ENCODE peak calls at places on chromosomes 13 and 19, in four cellular contexts. M, T, L and D are unnamed samples.

GRCh38 chr13:76792680-76793334 is 93.4 kb downstream of the KCTD12 start:
- DNase-seq in T (no peak), L (no peak), M (no peak), D (no peak)

GRCh38 chr13:109744512-109745051 is 41.8 kb downstream of the IRS2 start:
- DNase-seq in M (peak; percentile 23), T (no peak), L (no peak), D (no peak)

GRCh38 chr19:7861619-7862412 is 12.4 kb downstream of the PRR36 start:
- DNase-seq in T (no peak), M (no peak), L (no peak), D (no peak)

GRCh38 chr13:97125810-97126738 is 96.1 kb upstream of the MBNL2 start:
- DNase-seq in T (no peak), L (no peak), M (no peak), D (no peak)

GRCh38 chr13:102948006-102948405 is 102.2 kb downstream of the ERCC5 start:
- DNase-seq in M (no peak), T (no peak), L (no peak), D (no peak)

GRCh38 chr13:75357576-75358295 is 124.2 kb downstream of the TBC1D4 start:
- DNase-seq in L (peak; percentile 17), M (no peak), T (peak; percentile 69), D (no peak)

GRCh38 chr19:39997595-39998216 is 846 bp downstream of the ZNF546 start:
- DNase-seq in M (no peak), L (no peak), T (peak; percentile 12), D (no peak)

GRCh38 chr13:33110713-33111413 is 94.6 kb downstream of the KL start:
- DNase-seq in T (no peak), M (no peak), L (no peak), D (no peak)

GRCh38 chr19:35736913-35737886 is 5.1 kb downstream of the IGFLR1 start:
- DNase-seq in M (no peak), L (no peak), T (no peak), D (no peak)

GRCh38 chr19:30069535-30070197 is 127.6 kb downstream of the URI1 start:
- DNase-seq in M (peak; percentile 3), T (no peak), L (no peak), D (no peak)

GRCh38 chr13:98180092-98180491 is 3.0 kb upstream of the RNF113B start:
- DNase-seq in L (no peak), M (no peak), T (no peak), D (no peak)

GRCh38 chr13:44759723-44760360 is 183.7 kb upstream of the TSC22D1 start:
- DNase-seq in L (no peak), M (no peak), T (peak; percentile 21), D (no peak)

GRCh38 chr19:19485161-19485997 is 30.0 kb downstream of the TSSK6 start:
- DNase-seq in T (no peak), M (no peak), L (no peak), D (no peak)

GRCh38 chr19:17721821-17722220 is 2.5 kb downstream of the MAP1S start:
- DNase-seq in M (no peak), T (no peak), L (no peak), D (no peak)

GRCh38 chr19:35327642-35328041 is 1.3 kb upstream of the CD22 start:
- DNase-seq in M (no peak), L (no peak), T (peak; percentile 31), D (no peak)

GRCh38 chr19:3366761-3367571 is 583 bp downstream of the NFIC start:
- DNase-seq in M (peak; percentile 54), T (no peak), L (no peak), D (no peak)

GRCh38 chr19:36008336-36008978 is at the start of gene SYNE4:
- DNase-seq in T (peak; percentile 77), M (peak; percentile 76), L (no peak), D (no peak)

GRCh38 chr19:1269478-1270167 is 491 bp downstream of the CIRBP start:
- DNase-seq in T (peak; percentile 66), L (no peak), M (peak; percentile 89), D (no peak)

GRCh38 chr19:46303702-46304397 is 7.0 kb downstream of the HIF3A start:
- DNase-seq in L (peak; percentile 94), T (no peak), M (peak; percentile 95), D (no peak)

GRCh38 chr13:35472308-35473008 is 4.0 kb downstream of the MAB21L1 start:
- DNase-seq in T (no peak), L (no peak), M (no peak), D (no peak)

GRCh38 chr19:43700368-43701015 is 15.4 kb upstream of the IRGC start:
- DNase-seq in L (no peak), T (no peak), M (peak; percentile 51), D (peak; percentile 92)

GRCh38 chr13:102190930-102191329 is 210.9 kb downstream of the FGF14 start:
- DNase-seq in T (no peak), M (no peak), L (no peak), D (no peak)

GRCh38 chr13:29315847-29316246 is 279.6 kb downstream of the SLC7A1 start:
- DNase-seq in M (no peak), L (no peak), T (no peak), D (no peak)

GRCh38 chr19:32863301-32863700 is 6.3 kb downstream of the SLC7A9 start:
- DNase-seq in T (no peak), L (no peak), M (no peak), D (no peak)

DNA sequence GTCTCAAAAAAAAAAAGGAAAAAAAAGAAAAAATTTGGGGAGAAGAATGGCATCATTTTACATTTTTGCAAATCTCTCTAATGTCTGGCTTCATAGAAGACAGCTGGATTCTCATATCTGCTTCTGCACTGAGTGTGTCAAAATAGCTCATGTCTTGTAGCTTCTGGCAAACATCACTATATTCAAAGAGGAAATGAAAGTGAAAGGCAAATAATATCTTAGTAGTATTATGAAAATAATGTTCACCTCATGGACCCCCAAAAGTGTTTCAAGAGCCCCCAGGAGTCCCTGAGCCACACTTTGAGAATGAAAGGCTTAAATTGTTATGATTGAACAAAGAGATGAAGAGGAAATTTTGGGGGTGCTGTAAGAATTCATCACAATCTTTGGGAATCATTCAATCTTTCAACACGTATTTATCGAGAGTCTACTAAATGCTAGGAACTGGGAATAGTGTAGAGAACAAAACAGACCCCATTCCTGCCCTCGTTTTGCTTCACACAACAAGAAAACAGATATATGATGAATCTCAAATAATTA is 1.2 kb upstream of the SLC6A16 start:
- DNase-seq in L (no peak), M (no peak), T (no peak), D (peak; percentile 10)
- H3K27ac ChIP-seq in L (no peak overlapping the region), M (no peak overlapping the region), T (no peak overlapping the region), D (no peak overlapping the region)

GRCh38 chr13:39913928-39914327 is 258.5 kb downstream of the COG6 start:
- DNase-seq in L (no peak), T (no peak), M (no peak), D (no peak)
- TF ChIP-seq POLR2AphosphoS5 in L (no peak), T (no peak), M (no peak), D (peak; percentile 44)

GRCh38 chr13:113116871-113117271 is 5.7 kb upstream of the F10 start:
- DNase-seq in M (no peak), T (no peak), L (no peak), D (no peak)
- TF ChIP-seq EP300 in M (no peak), T (no peak), L (no peak), D (no peak)

GRCh38 chr13:40205771-40206240 is 460.6 kb downstream of the FOXO1 start:
- DNase-seq in T (no peak), L (no peak), M (no peak), D (no peak)

GRCh38 chr13:40206241-40207109 is 460.0 kb downstream of the FOXO1 start:
- DNase-seq in M (no peak), T (no peak), L (no peak), D (no peak)

GRCh38 chr13:40208517-40208916 is 457.9 kb downstream of the FOXO1 start:
- DNase-seq in T (no peak), M (peak; percentile 25), L (no peak), D (no peak)

GRCh38 chr13:40204246-40204645 is 462.2 kb downstream of the FOXO1 start:
- DNase-seq in L (no peak), T (no peak), M (no peak), D (no peak)

DNA sequence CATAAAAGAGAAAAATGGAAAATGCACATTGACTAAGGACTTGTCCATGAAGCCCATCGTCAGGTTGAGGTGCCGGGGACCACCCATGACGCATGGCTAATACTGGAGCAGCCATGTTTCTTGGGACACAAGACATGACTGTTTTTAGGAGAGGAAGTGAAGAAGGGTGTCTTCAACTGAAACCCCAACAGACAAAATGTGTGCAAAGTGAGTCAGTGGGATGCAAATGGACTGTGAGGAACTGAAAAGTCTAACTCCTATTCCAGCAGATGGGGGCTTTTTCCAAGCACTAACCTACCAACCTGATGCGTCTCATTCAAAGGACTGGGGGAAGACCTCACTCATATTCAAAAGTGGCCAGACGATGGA is 459.3 kb downstream of the FOXO1 start:
- DNase-seq in T (no peak), L (no peak), M (no peak), D (no peak)
- H3K27ac ChIP-seq in T (no peak overlapping the region), L (no peak overlapping the region), M (peak overlapping the region; percentile 31), D (no peak overlapping the region)

DNA sequence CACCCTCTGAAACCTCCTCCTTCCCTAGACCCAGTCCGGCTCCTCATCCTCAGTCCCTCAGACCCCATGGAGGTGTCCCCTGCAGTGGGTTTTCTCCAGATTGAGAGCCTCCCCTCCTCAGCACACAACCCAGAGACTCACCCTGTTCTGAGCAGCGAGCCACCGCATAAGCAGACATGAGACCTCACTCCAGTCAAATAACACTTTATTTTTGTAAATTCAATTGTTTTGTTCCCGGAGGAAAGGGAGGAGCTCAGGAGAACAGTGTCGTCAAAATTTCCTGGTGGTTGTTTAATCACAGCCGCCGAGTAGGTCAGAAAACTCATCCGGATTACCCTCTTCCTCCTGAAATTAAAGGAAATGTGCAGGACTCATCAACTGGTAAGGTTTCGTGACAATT is 57.5 kb downstream of the ERICH4 start:
- DNase-seq in T (no peak), L (no peak), M (no peak), D (no peak)
- TF ChIP-seq POLR2AphosphoS5 in T (no peak), L (no peak), M (no peak), D (peak; percentile 83)